ENCODE peak calls at places on chromosomes 5 and 9, in four cellular contexts. One of them, this sample, is unnamed.
A peak's percentile ranks its signal among the peaks of the same experiment; 100 is the strongest.

GRCh38 chr5:111063709-111064322 is 7.7 kb upstream of the TSLP start:
- DNase-seq in HepG2: peak; percentile 31
- DNase-seq in GM12891: no peak
- DNase-seq in testis: no peak
- DNase-seq in this sample: no peak

GRCh38 chr5:42894057-42894456 is 82.4 kb upstream of the SELENOP start:
- DNase-seq in testis: peak; percentile 59
- DNase-seq in HepG2: no peak
- DNase-seq in GM12891: no peak
- DNase-seq in this sample: no peak

GRCh38 chr9:38681747-38682227 is 38.1 kb downstream of the FAM240B start:
- DNase-seq in GM12891: no peak
- DNase-seq in HepG2: no peak
- DNase-seq in testis: no peak
- DNase-seq in this sample: no peak

GRCh38 chr9:131467214-131467935 is 35.3 kb upstream of the POMT1 start:
- DNase-seq in HepG2: no peak
- DNase-seq in GM12891: no peak
- DNase-seq in testis: peak; percentile 38
- DNase-seq in this sample: no peak

GRCh38 chr5:112374818-112375217 is 44.3 kb downstream of the EPB41L4A start:
- DNase-seq in testis: no peak
- DNase-seq in GM12891: no peak
- DNase-seq in HepG2: no peak
- DNase-seq in this sample: no peak

GRCh38 chr9:133238272-133238850 is 29.3 kb upstream of the OBP2B start:
- DNase-seq in HepG2: peak; percentile 72
- DNase-seq in GM12891: peak; percentile 50
- DNase-seq in testis: peak; percentile 96
- DNase-seq in this sample: peak; percentile 93

GRCh38 chr5:35876454-35876853 is 19.8 kb downstream of the IL7R start:
- DNase-seq in HepG2: no peak
- DNase-seq in testis: no peak
- DNase-seq in GM12891: no peak
- DNase-seq in this sample: no peak

GRCh38 chr5:42923710-42924109 is 112.0 kb upstream of the SELENOP start:
- DNase-seq in HepG2: no peak
- DNase-seq in GM12891: no peak
- DNase-seq in testis: no peak
- DNase-seq in this sample: no peak

GRCh38 chr5:58299266-58299665 is 160.6 kb downstream of the PLK2 start:
- DNase-seq in HepG2: no peak
- DNase-seq in testis: no peak
- DNase-seq in GM12891: no peak
- DNase-seq in this sample: no peak

GRCh38 chr5:132380047-132380446 is 10.5 kb downstream of the SLC22A5 start:
- DNase-seq in testis: no peak
- DNase-seq in GM12891: no peak
- DNase-seq in HepG2: no peak
- DNase-seq in this sample: no peak

GRCh38 chr9:134922932-134923240 is 5.2 kb upstream of the FCN1 start:
- DNase-seq in testis: no peak
- DNase-seq in HepG2: no peak
- DNase-seq in GM12891: no peak
- DNase-seq in this sample: no peak

GRCh38 chr5:34501033-34501432 is 155.1 kb upstream of the RAI14 start:
- DNase-seq in testis: no peak
- DNase-seq in GM12891: no peak
- DNase-seq in HepG2: no peak
- DNase-seq in this sample: no peak

GRCh38 chr9:87167616-87168015 is 220.3 kb upstream of the GAS1 start:
- DNase-seq in GM12891: no peak
- DNase-seq in testis: no peak
- DNase-seq in HepG2: no peak
- DNase-seq in this sample: no peak

GRCh38 chr5:537621-538071 is 13.4 kb upstream of the SLC9A3 start:
- DNase-seq in HepG2: no peak
- DNase-seq in testis: no peak
- DNase-seq in GM12891: no peak
- DNase-seq in this sample: no peak

GRCh38 chr5:165227515-165227914 is 1722.1 kb downstream of the MAT2B start:
- DNase-seq in testis: no peak
- DNase-seq in GM12891: no peak
- DNase-seq in HepG2: no peak
- DNase-seq in this sample: no peak

GRCh38 chr5:141637693-141638419 is 1.1 kb downstream of the RELL2 start:
- DNase-seq in HepG2: peak; percentile 37
- DNase-seq in testis: peak; percentile 62
- DNase-seq in GM12891: peak; percentile 59
- DNase-seq in this sample: peak; percentile 82

GRCh38 chr5:4511996-4512656 is 628.0 kb upstream of the ADAMTS16 start:
- DNase-seq in HepG2: peak; percentile 9
- DNase-seq in GM12891: no peak
- DNase-seq in testis: peak; percentile 69
- DNase-seq in this sample: peak; percentile 22

GRCh38 chr5:64929833-64930232 is 161.1 kb downstream of the CWC27 start:
- DNase-seq in GM12891: no peak
- DNase-seq in HepG2: no peak
- DNase-seq in testis: no peak
- DNase-seq in this sample: no peak

GRCh38 chr9:115084709-115085108 is 33.2 kb downstream of the TNC start:
- DNase-seq in GM12891: no peak
- DNase-seq in HepG2: no peak
- DNase-seq in testis: no peak
- DNase-seq in this sample: no peak

GRCh38 chr5:80275347-80275746 is 19.5 kb upstream of the SERINC5 start:
- DNase-seq in testis: peak; percentile 54
- DNase-seq in GM12891: no peak
- DNase-seq in HepG2: peak; percentile 40
- DNase-seq in this sample: no peak

DNA sequence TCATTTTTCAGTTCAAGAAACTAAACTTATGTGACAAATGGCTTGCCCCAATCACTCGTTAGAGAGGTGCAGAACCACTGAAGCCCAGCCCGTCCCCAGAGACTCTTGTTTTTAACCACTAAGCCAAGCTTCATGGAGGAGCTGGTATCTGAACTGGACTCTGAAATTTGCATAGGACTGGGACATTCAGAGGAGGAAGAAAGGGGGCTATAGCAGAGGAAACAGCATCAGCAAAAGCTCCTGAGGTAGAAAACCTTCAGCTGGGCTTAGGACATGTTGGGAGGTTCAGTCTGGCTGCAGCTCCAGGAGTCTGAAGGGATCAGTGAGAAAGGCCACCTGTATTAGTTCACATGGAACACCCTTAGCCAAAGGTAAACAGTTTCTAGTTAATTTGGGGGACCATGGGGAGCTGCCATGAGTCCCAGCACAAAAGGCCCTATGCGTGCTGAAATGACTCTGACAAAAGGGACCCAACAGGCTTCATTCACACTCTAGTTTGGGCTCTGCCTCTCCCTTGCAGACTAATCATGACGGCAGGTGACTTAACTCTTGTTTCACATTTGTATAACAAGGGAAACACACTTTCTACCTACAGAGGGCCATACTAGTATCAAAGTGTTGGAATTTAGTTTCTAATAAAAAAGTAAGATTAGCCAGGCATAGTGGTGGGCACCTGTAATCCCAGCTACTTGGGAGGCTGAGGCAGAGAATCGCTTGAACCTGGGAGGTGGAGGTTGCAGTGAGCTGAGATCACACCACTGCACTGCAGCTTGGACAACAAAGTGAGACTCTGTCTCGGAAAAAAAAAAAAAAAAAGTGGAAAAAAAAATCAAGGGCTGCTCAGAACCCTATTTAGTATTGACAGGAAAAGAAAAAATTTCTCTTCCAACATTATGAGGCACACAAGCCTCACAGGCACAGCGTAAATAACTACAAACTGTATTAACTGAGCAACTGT is 10.2 kb downstream of the FBXO10 start:
- DNase-seq in testis: no peak
- DNase-seq in HepG2: no peak
- DNase-seq in GM12891: peak; percentile 21
- DNase-seq in this sample: no peak
- TF ChIP-seq POLR2A in testis: no peak
- TF ChIP-seq POLR2A in HepG2: no peak
- TF ChIP-seq POLR2A in GM12891: peak; percentile 82
- TF ChIP-seq POLR2A in this sample: no peak

DNA sequence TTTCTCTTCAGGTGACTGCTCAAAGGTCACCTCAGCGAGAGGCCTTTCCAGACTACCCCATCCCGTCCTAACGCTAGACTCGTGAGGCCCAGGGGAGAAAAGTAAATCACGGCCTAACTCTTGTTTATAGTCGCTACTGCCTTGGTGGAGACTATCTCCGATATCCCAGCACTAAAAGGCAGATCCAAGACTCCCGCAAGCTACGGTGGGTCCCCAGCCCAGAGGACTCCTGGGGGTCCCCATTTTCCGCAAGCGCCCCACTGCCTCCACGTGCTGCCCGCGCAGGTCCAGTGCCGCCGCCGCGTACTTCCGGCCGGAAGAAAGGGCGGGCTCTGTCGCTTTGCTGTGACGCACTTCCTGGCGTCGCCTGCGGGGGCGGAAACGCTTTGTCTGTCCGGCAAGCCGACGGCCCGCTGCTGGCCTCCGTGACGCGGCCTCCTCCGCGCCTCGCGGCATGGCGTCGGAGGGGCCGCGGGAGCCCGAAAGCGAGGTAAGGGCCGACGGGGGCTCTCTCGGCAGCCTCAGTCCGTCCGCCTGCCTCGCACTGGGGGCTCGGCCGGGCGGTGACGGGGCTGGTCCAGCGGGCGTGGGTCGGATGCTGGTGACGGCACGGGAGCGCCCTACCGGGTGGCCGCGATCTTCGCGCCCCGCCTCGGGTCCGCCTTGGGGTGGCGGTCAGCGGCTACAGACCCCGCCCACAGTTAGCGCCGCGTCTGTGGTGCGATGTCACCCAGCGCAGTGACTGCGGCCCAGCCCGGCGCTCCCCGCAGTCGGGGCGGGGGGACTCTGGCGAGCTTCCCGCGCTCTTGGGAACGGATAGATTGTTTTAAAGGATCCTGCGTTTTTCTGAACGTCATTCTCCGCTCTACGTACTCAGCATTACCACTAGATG is at the start of gene SECISBP2:
- DNase-seq in HepG2: peak; percentile 93
- DNase-seq in testis: peak; percentile 95
- DNase-seq in GM12891: peak; percentile 68
- DNase-seq in this sample: peak; percentile 97
- TF ChIP-seq POLR2A in HepG2: peak; percentile 77
- TF ChIP-seq POLR2A in testis: peak; percentile 63
- TF ChIP-seq POLR2A in GM12891: peak; percentile 94
- TF ChIP-seq POLR2A in this sample: peak; percentile 64

GRCh38 chr9:111527347-111527746 is 2.4 kb downstream of the ZNF483 start:
- DNase-seq in testis: no peak
- DNase-seq in GM12891: no peak
- DNase-seq in HepG2: no peak
- DNase-seq in this sample: no peak

GRCh38 chr9:111524731-111525055 is 286 bp upstream of the ZNF483 start:
- DNase-seq in testis: no peak
- DNase-seq in HepG2: no peak
- DNase-seq in GM12891: no peak
- DNase-seq in this sample: no peak

GRCh38 chr9:111529787-111530186 is 4.8 kb downstream of the ZNF483 start:
- DNase-seq in testis: no peak
- DNase-seq in HepG2: no peak
- DNase-seq in GM12891: no peak
- DNase-seq in this sample: no peak

DNA sequence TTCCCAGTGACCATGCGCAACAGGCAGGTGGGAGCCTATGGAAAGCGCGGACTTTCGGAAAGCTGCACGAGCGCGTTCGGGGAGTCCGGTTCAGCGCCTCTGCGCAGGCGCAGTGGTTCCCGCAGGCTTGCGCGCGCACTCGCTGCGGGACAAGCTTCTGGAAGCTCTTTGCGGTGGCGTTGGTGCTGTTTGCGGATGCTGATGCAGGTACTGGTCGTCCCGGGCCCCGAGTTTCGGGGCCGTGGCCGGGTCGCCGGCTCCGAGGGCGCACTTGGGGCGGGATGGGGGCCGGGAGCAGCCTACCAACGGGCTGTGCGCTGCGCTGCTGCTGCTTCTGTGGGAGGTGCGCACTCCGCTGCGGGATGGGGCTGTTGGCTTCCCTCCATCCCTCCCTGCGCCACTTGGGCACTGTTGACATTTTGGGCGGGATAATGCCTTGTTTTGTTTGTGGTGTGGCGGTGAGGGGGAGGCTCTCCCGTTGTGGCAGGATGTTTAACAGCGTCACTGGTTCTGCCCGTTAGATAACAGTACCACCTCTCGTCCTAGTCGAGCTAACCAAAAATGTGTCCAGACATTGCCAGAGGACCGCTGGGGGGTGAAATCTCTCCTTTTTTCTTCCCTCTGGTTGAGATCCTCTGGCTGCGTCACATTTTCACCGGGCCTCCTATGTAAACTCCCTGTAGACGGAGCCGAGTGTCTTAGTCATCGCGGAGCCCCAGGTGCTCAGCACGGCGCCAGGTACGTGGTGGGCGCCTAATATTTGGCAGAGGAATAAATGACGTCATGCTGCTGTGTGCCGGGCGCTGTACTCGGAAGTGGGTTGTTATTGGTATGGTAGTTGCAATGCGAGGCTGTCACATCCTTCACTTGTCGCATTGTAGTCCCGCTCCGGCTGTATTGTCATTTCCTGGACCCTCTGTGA is at the start of gene ZNF483:
- DNase-seq in HepG2: peak; percentile 78
- DNase-seq in GM12891: peak; percentile 59
- DNase-seq in testis: peak; percentile 88
- DNase-seq in this sample: peak; percentile 76
- TF ChIP-seq POLR2A in HepG2: peak; percentile 70
- TF ChIP-seq POLR2A in GM12891: no peak
- TF ChIP-seq POLR2A in testis: no peak
- TF ChIP-seq POLR2A in this sample: no peak

GRCh38 chr9:137109250-137110146 is 5.0 kb downstream of the DPP7 start:
- DNase-seq in testis: no peak
- DNase-seq in GM12891: no peak
- DNase-seq in HepG2: no peak
- DNase-seq in this sample: peak; percentile 18
- TF ChIP-seq POLR2A in testis: no peak
- TF ChIP-seq POLR2A in GM12891: peak; percentile 31
- TF ChIP-seq POLR2A in HepG2: no peak
- TF ChIP-seq POLR2A in this sample: no peak

This sample was measured in heart left ventricle.